ENCODE peak calls at places on chromosomes 1 and 21, in five cellular contexts. N, K, P, D and R are unnamed samples. For H4K20me1, the result is how much of the 10 kb centered on the place peaks cover.

GRCh38 chr1:19250629-19251304 is 557 bp downstream of the EMC1 start:
- DNase-seq in N (no peak), K (peak), P (no peak), D (no peak), R (no peak)

GRCh38 chr1:225321784-225322183 is 106.1 kb downstream of the LBR start:
- DNase-seq in N (no peak), K (no peak), P (no peak), D (no peak), R (no peak)

GRCh38 chr1:153397056-153397923 is 6.4 kb upstream of the S100A8 start:
- DNase-seq in N (no peak), K (no peak), P (no peak), D (no peak), R (no peak)

GRCh38 chr1:229624906-229625871 is 733 bp downstream of the TAF5L start:
- DNase-seq in N (peak), K (peak), P (peak), D (peak), R (peak)

GRCh38 chr21:19321688-19322087 is 918.1 kb upstream of the TMPRSS15 start:
- DNase-seq in N (no peak), K (no peak), P (no peak), D (no peak), R (no peak)

GRCh38 chr1:201885531-201886075 is 3.1 kb upstream of the SHISA4 start:
- DNase-seq in N (peak), K (peak), P (peak), D (no peak), R (no peak)

GRCh38 chr1:225780609-225781008 is 3.0 kb downstream of the SRP9 start:
- DNase-seq in N (no peak), K (no peak), P (no peak), D (no peak), R (no peak)

GRCh38 chr1:202584707-202585590 is 125.3 kb downstream of the SYT2 start:
- DNase-seq in N (no peak), K (peak), P (peak), D (no peak), R (no peak)

GRCh38 chr21:17427157-17427556 is 85.7 kb upstream of the CXADR start:
- DNase-seq in N (no peak), K (no peak), P (no peak), D (no peak), R (no peak)

GRCh38 chr1:52552505-52553371 is at the start of gene TUT4:
- DNase-seq in N (peak), K (peak), P (peak), D (peak), R (peak)

GRCh38 chr1:63833346-63834065 is 59.7 kb downstream of the ROR1 start:
- DNase-seq in N (peak), K (no peak), P (no peak), D (no peak), R (no peak)

GRCh38 chr1:190738321-190738720 is 260.7 kb upstream of the BRINP3 start:
- DNase-seq in N (no peak), K (no peak), P (peak), D (no peak), R (no peak)

GRCh38 chr1:109632671-109633346 is 13.2 kb downstream of the AMPD2 start:
- DNase-seq in N (no peak), K (no peak), P (no peak), D (no peak), R (peak)

GRCh38 chr1:229579101-229579651 is 20.7 kb upstream of the ABCB10 start:
- DNase-seq in N (peak), K (no peak), P (peak), D (peak), R (peak)

GRCh38 chr1:226655251-226656163 is 83.6 kb downstream of the ITPKB start:
- DNase-seq in N (no peak), K (no peak), P (no peak), D (no peak), R (no peak)

GRCh38 chr1:112522621-112523020 is 13.9 kb downstream of the WNT2B start:
- DNase-seq in N (peak), K (no peak), P (peak), D (no peak), R (no peak)

GRCh38 chr1:17799642-17800041 is 44.5 kb downstream of the ACTL8 start:
- DNase-seq in N (no peak), K (no peak), P (no peak), D (no peak), R (no peak)

DNA sequence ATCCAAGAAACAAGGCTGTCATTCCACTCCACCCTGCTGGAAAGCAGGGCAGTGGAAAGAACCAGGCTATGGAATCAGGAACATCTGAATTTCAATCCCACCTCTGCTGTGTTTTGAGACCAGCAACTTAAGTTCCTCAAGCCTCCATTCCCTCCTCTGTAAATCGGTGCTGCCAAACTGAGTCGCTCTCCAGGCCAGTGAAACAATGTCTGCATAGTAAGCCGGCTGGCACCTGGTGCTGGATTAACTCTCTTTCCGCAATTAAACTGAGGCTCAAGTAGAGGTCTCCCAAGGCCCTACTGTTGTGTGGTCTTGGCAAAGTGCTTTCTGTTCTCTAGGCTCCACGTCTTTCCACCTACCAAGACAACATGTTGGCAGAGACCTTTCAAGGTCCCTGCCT is 65.3 kb downstream of the SSBP3 start:
- DNase-seq in N (no peak), K (no peak), P (no peak), D (no peak), R (no peak)
- H4K20me1 ChIP-seq in N (under half), K (under half), P (under half), D (under half), R (under half)

GRCh38 chr1:156497743-156498446 is 2.7 kb downstream of the MEF2D start:
- DNase-seq in N (no peak), K (no peak), P (no peak), D (no peak), R (no peak)
- H4K20me1 ChIP-seq in N (under half), K (under half), P (half or more), D (under half), R (half or more)

DNA sequence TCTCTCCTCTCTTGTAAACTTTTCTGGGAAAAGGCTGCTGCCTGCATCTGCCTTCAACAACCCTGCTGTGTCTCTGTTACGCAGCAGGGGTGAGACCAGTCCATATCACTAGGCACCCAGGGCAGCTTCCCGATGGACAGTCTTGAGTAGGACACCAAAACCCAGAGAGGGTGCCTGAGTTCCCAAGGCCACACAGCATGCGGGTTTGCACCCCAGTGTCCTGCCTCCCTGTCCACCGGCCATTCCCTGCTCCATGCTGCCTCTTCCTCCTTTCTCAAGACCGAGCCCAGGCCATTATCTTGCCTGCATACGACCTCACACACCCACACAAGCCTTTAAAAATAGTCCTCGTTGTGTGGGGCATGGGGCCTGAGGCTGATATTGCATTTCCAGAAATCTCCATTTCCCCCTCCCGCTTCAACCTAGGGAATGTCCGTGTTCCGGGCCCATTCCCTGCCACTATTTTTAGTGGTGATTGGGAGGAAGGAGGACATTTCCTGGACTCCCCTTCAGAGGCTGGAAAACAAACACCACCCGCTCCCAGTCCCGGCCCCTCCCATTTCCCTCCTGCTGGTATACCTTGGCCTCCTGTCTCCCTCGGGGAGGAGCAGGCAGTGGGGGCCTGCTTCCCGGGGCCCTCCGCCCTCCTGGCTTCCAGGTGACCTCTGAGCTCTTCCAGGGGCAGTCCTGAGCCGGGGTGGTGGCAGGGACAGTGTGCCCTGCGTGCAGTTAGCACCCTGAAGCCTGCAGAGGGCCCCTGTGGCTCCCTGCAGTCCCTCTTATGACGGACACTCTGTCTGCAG is 132.4 kb upstream of the TMEM51 start:
- DNase-seq in N (no peak), K (no peak), P (no peak), D (peak), R (no peak)
- H4K20me1 ChIP-seq in N (under half), K (under half), P (under half), D (under half), R (under half)

GRCh38 chr1:230646710-230647302 is 4.5 kb downstream of the COG2 start:
- DNase-seq in N (no peak), K (no peak), P (no peak), D (no peak), R (no peak)
- H4K20me1 ChIP-seq in N (under half), K (under half), P (under half), D (under half), R (under half)

GRCh38 chr1:209395169-209395568 is 188.3 kb upstream of the CAMK1G start:
- DNase-seq in N (no peak), K (no peak), P (no peak), D (no peak), R (peak)

GRCh38 chr1:209397910-209398309 is 185.6 kb upstream of the CAMK1G start:
- DNase-seq in N (no peak), K (no peak), P (no peak), D (no peak), R (no peak)

GRCh38 chr1:209400351-209401220 is 182.9 kb upstream of the CAMK1G start:
- DNase-seq in N (no peak), K (no peak), P (peak), D (no peak), R (no peak)

GRCh38 chr1:209402697-209403096 is 180.8 kb upstream of the CAMK1G start:
- DNase-seq in N (no peak), K (no peak), P (no peak), D (no peak), R (no peak)

GRCh38 chr1:209398330-209398991 is 185.1 kb upstream of the CAMK1G start:
- DNase-seq in N (peak), K (no peak), P (peak), D (no peak), R (peak)
- H4K20me1 ChIP-seq in N (under half), K (under half), P (under half), D (under half), R (under half)

DNA sequence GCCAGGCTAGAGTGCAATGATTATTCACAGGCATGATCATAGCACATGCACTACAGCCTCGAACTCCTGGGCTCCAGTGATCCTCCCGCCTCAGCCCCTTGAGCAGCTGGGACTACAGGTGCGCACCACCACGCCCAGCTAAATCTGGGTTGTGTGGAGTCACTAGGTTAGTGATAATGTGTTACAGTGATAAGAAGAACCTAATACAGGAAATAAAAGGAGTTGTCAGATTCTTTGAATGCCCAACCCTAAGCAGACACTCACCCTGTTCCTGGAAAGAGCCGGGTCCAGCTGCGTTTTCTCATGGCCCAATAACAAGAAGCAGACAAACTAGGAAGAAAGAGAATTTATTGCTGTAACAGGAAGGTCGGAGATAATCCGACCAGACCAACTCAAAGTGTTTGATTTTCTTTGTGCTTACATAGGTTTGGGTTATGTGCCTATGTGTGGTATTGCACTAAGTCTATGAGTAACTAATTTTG is 8.8 kb downstream of the IFNGR2 start:
- DNase-seq in N (no peak), K (no peak), P (no peak), D (no peak), R (no peak)
- H4K20me1 ChIP-seq in N (under half), K (under half), P (half or more), D (under half), R (half or more)